ENCODE peak calls at places on chromosome 19, in five cellular contexts. D is A549, M is IMR-90, O is H1, P is HepG2. K is an unnamed sample.

GRCh38 chr19:40799558-40800338 is 757 bp downstream of the EGLN2 start:
- DNase-seq in D (no peak), M (no peak), O (peak; percentile 73), P (no peak), K (no peak)

GRCh38 chr19:2041686-2042484 is 9.2 kb downstream of the MKNK2 start:
- DNase-seq in D (peak; percentile 96), M (peak; percentile 85), O (peak; percentile 97), P (no peak), K (peak; percentile 97)

GRCh38 chr19:14502334-14503092 is 6.6 kb upstream of the GIPC1 start:
- DNase-seq in D (peak; percentile 55), M (no peak), O (no peak), P (peak; percentile 70), K (no peak)

GRCh38 chr19:2398735-2399305 is 28.6 kb downstream of the TIMM13 start:
- DNase-seq in D (no peak), M (no peak), O (no peak), P (no peak), K (no peak)

GRCh38 chr19:18340990-18341868 is 831 bp downstream of the PGPEP1 start:
- DNase-seq in D (no peak), M (peak; percentile 42), O (peak; percentile 66), P (peak; percentile 52), K (peak; percentile 80)

GRCh38 chr19:17765069-17765618 is 13.9 kb downstream of the FCHO1 start:
- DNase-seq in D (peak; percentile 92), M (no peak), O (no peak), P (peak; percentile 88), K (no peak)

GRCh38 chr19:3368441-3368795 is 2.0 kb downstream of the NFIC start:
- DNase-seq in D (no peak), M (no peak), O (no peak), P (no peak), K (peak; percentile 41)

GRCh38 chr19:3656073-3656746 is 29.6 kb upstream of the CACTIN start:
- DNase-seq in D (no peak), M (peak; percentile 13), O (no peak), P (no peak), K (no peak)

GRCh38 chr19:35955881-35956634 is 19.9 kb downstream of the LRFN3 start:
- DNase-seq in D (no peak), M (no peak), O (no peak), P (no peak), K (no peak)

GRCh38 chr19:10800488-10800887 is 35.5 kb downstream of the TMED1 start:
- DNase-seq in D (no peak), M (peak; percentile 16), O (no peak), P (no peak), K (no peak)

DNA sequence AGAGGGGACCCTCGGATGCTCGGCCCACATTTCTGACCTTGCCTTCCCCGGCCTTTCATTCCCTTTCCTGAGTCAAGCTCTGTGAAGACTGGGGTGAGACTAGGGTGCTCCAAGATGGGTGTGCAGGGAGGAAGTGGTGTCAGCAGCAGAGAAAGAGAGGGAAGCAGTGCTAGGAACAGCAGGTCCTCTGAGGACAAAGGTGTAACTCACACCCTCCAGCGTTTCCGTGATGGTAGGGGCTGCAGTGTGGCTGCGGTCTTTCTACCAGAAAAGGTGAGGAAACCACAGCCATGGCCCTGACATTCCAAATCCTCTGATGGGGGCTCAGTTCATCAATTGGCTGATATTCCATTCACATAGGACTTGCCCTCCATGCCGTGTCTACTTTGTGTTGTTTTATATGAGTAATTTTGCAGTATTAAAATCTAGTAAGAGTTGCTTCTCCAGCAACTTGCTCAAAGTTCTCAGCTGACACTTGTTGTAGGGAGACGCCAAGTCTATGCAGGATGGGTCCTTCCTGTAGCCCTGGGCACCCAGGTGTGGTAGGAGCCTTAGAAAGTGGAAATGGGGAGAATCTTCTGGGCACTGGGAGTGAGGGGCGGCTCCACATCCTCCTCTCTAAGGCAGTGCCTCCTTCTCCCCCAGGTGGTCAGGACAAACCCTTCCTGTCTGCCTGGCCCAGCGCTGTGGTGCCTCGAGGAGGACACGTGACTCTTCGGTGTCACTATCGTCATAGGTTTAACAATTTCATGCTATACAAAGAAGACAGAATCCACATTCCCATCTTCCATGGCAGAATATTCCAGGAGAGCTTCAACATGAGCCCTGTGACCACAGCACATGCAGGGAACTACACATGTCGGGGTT is 1.6 kb downstream of the KIR3DL1 start:
- DNase-seq in D (no peak), M (no peak), O (no peak), P (no peak), K (no peak)
- TF ChIP-seq MAFK in D (no peak), M (no peak), O (no peak), P (no peak), K (no peak)

GRCh38 chr19:29526730-29527499 is 1.1 kb downstream of the VSTM2B start:
- DNase-seq in D (peak; percentile 36), M (no peak), O (peak; percentile 62), P (no peak), K (peak; percentile 43)

GRCh38 chr19:29525901-29526729 is at the start of gene VSTM2B:
- DNase-seq in D (no peak), M (no peak), O (peak; percentile 71), P (no peak), K (no peak)

GRCh38 chr19:29524201-29524911 is 1.4 kb upstream of the VSTM2B start:
- DNase-seq in D (no peak), M (no peak), O (no peak), P (no peak), K (no peak)

GRCh38 chr19:29523568-29523967 is 2.2 kb upstream of the VSTM2B start:
- DNase-seq in D (no peak), M (no peak), O (no peak), P (no peak), K (no peak)

GRCh38 chr19:29524912-29525870 is 603 bp upstream of the VSTM2B start:
- DNase-seq in D (no peak), M (no peak), O (peak; percentile 83), P (no peak), K (no peak)
- TF ChIP-seq MAFK in D (no peak), M (no peak), O (no peak), P (no peak), K (no peak)

DNA sequence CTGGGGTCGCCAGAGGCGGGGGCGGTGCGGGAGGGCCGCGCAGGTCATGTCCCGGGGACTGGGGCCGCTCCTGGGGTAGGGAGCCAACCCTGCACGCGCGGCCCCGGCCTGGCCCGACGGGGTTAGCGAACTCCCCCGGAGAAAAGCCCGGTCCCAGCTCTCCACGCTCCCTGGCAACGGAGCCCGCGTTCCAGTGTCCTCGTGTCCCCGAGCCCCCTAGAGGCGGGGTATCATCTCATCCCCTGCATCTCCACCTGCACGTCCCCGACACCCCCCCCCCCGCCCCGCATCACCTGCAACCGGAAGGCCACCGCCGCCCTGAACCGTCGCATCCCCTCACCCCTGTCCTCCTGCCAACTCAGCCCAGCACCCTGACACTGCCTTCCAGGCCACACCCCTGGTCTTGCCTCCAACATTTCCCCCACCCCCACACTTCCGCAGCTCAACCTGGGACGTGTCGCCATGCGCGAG is 2.7 kb downstream of the WDR88 start:
- DNase-seq in D (no peak), M (no peak), O (peak; percentile 56), P (no peak), K (no peak)
- TF ChIP-seq MAFK in D (no peak), M (no peak), O (no peak), P (no peak), K (no peak)

DNA sequence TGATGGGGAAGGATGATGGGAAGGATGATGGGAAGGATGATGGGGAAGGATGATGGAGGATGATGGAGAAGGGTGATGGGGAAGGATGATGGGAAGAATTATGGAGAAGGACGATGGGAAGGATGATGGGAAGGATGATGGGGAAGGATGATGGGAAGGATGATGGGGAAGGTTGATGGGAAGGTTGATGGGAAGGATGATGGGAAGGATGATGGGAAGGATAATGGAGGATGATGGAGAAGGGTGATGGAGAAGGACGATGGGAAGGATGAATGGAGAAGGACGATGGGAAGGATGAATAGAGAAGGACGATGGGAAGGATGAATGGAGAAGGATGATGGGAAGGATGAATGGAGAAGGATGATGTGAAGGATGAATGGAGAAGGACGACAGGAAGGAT is 13.5 kb downstream of the C2CD4C start:
- DNase-seq in D (no peak), M (no peak), O (no peak), P (no peak), K (no peak)
- TF ChIP-seq MAFK in D (no peak), M (no peak), O (no peak), P (no peak), K (no peak)

GRCh38 chr19:38019427-38019724 is 112.4 kb downstream of the SIPA1L3 start:
- DNase-seq in D (no peak), M (no peak), O (no peak), P (no peak), K (no peak)
- TF ChIP-seq MAFK in D (no peak), M (no peak), O (no peak), P (no peak), K (no peak)

GRCh38 chr19:52343548-52343947 is 7.5 kb downstream of the ZNF610 start:
- DNase-seq in D (peak; percentile 40), M (peak; percentile 13), O (peak; percentile 84), P (peak; percentile 15), K (peak; percentile 62)
- TF ChIP-seq MAFK in D (no peak), M (no peak), O (no peak), P (no peak), K (no peak)

DNA sequence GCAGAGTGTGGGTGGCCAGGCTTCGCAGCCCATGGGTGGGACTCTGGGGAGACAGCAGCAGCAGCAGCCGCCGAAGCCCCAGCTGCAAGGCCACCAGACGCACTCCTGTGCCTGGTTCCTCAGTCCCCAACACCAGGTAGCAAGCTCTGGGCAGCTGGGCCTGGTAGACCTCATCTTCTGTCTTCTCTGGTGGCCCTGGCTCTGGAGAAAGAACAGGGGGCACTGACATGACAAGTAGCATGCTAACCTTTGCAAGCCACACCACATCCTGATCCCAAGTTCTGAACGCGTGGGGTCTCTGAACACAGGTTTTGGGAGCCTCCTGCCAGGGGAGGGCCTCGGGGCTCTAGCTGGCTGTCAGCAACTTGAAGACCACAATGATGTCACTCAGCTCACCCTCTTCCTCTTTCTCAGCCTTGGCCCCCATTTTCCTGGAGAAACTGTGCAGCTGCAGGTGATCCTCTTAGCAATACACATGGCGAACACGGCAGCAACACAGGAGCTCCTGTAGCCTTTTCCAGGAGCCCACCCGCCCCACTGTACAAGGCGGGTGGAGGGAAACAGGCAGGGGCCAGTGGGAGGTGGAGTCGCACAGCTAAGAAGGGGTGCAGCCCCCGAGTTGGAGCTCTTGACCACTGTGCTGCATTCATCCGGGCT is 5.8 kb downstream of the FUZ start:
- DNase-seq in D (no peak), M (no peak), O (no peak), P (no peak), K (no peak)
- TF ChIP-seq MAFK in D (no peak), M (no peak), O (no peak), P (no peak), K (no peak)

GRCh38 chr19:42038675-42039074 is 31.3 kb downstream of the GRIK5 start:
- DNase-seq in D (no peak), M (no peak), O (no peak), P (no peak), K (no peak)
- TF ChIP-seq MAFK in D (no peak), M (no peak), O (no peak), P (no peak), K (no peak)

K was measured in K562.